ENCODE peak calls at places on chromosomes 1 and 21, in eight cellular contexts. One of them, this sample, is unnamed.

GRCh38 chr1:112707217-112708001 is 482 bp upstream of the RHOC start:
- DNase-seq in astrocyte: peak
- DNase-seq in heart left ventricle: peak
- DNase-seq in IMR-90: peak
- DNase-seq in pancreas: peak
- DNase-seq in esophagus squamous epithelium: peak
- DNase-seq in heart right ventricle: peak
- DNase-seq in stomach: peak
- DNase-seq in this sample: peak

GRCh38 chr1:72283204-72284083 is 1.1 kb upstream of the NEGR1 start:
- DNase-seq in heart left ventricle: peak
- DNase-seq in IMR-90: peak
- DNase-seq in heart right ventricle: peak
- DNase-seq in astrocyte: peak
- DNase-seq in pancreas: peak
- DNase-seq in esophagus squamous epithelium: no peak
- DNase-seq in stomach: peak
- DNase-seq in this sample: peak

GRCh38 chr1:64474639-64475038 is 4.7 kb downstream of the CACHD1 start:
- DNase-seq in stomach: peak
- DNase-seq in IMR-90: no peak
- DNase-seq in esophagus squamous epithelium: no peak
- DNase-seq in astrocyte: no peak
- DNase-seq in heart left ventricle: peak
- DNase-seq in heart right ventricle: peak
- DNase-seq in pancreas: peak
- DNase-seq in this sample: peak

GRCh38 chr1:12434174-12434573 is 183.8 kb downstream of the DHRS3 start:
- DNase-seq in heart right ventricle: no peak
- DNase-seq in esophagus squamous epithelium: no peak
- DNase-seq in stomach: no peak
- DNase-seq in pancreas: no peak
- DNase-seq in astrocyte: peak
- DNase-seq in IMR-90: peak
- DNase-seq in heart left ventricle: no peak
- DNase-seq in this sample: peak

GRCh38 chr21:42348762-42349161 is 2.0 kb downstream of the TFF2 start:
- DNase-seq in heart right ventricle: no peak
- DNase-seq in pancreas: no peak
- DNase-seq in IMR-90: no peak
- DNase-seq in stomach: no peak
- DNase-seq in astrocyte: no peak
- DNase-seq in heart left ventricle: no peak
- DNase-seq in esophagus squamous epithelium: no peak
- DNase-seq in this sample: no peak

GRCh38 chr1:15056515-15057285 is 96.8 kb upstream of the TMEM51 start:
- DNase-seq in esophagus squamous epithelium: no peak
- DNase-seq in heart left ventricle: no peak
- DNase-seq in IMR-90: peak
- DNase-seq in stomach: no peak
- DNase-seq in pancreas: no peak
- DNase-seq in astrocyte: peak
- DNase-seq in heart right ventricle: no peak
- DNase-seq in this sample: no peak

GRCh38 chr1:3319874-3320245 is 134.6 kb upstream of the ARHGEF16 start:
- DNase-seq in heart left ventricle: peak
- DNase-seq in stomach: peak
- DNase-seq in IMR-90: peak
- DNase-seq in astrocyte: peak
- DNase-seq in pancreas: peak
- DNase-seq in esophagus squamous epithelium: no peak
- DNase-seq in heart right ventricle: no peak
- DNase-seq in this sample: peak

GRCh38 chr21:42654179-42654912 is 925 bp downstream of the PDE9A start:
- DNase-seq in heart right ventricle: no peak
- DNase-seq in stomach: no peak
- DNase-seq in pancreas: peak
- DNase-seq in IMR-90: no peak
- DNase-seq in heart left ventricle: no peak
- DNase-seq in astrocyte: no peak
- DNase-seq in esophagus squamous epithelium: no peak
- DNase-seq in this sample: peak

GRCh38 chr1:204191481-204191880 is 4.8 kb downstream of the KISS1 start:
- DNase-seq in IMR-90: no peak
- DNase-seq in heart right ventricle: no peak
- DNase-seq in stomach: peak
- DNase-seq in pancreas: no peak
- DNase-seq in esophagus squamous epithelium: no peak
- DNase-seq in astrocyte: no peak
- DNase-seq in heart left ventricle: no peak
- DNase-seq in this sample: peak

GRCh38 chr1:45767035-45767434 is 16.6 kb upstream of the IPP start:
- DNase-seq in heart left ventricle: no peak
- DNase-seq in esophagus squamous epithelium: no peak
- DNase-seq in heart right ventricle: no peak
- DNase-seq in pancreas: no peak
- DNase-seq in stomach: no peak
- DNase-seq in IMR-90: peak
- DNase-seq in astrocyte: peak
- DNase-seq in this sample: no peak

GRCh38 chr1:89351622-89352311 is 12.1 kb upstream of the GBP6 start:
- DNase-seq in heart left ventricle: no peak
- DNase-seq in heart right ventricle: no peak
- DNase-seq in astrocyte: no peak
- DNase-seq in esophagus squamous epithelium: no peak
- DNase-seq in pancreas: no peak
- DNase-seq in IMR-90: no peak
- DNase-seq in stomach: no peak
- DNase-seq in this sample: no peak

GRCh38 chr1:2226525-2227340 is 1.4 kb upstream of the SKI start:
- DNase-seq in esophagus squamous epithelium: no peak
- DNase-seq in IMR-90: no peak
- DNase-seq in stomach: no peak
- DNase-seq in pancreas: peak
- DNase-seq in heart left ventricle: no peak
- DNase-seq in astrocyte: no peak
- DNase-seq in heart right ventricle: no peak
- DNase-seq in this sample: no peak

GRCh38 chr1:16716691-16717173 is 23.6 kb upstream of the RNU1-4 start:
- DNase-seq in stomach: peak
- DNase-seq in pancreas: peak
- DNase-seq in heart left ventricle: peak
- DNase-seq in astrocyte: no peak
- DNase-seq in IMR-90: no peak
- DNase-seq in heart right ventricle: no peak
- DNase-seq in esophagus squamous epithelium: no peak
- DNase-seq in this sample: no peak

GRCh38 chr1:163897401-163898169 is 575.8 kb downstream of the NUF2 start:
- DNase-seq in stomach: no peak
- DNase-seq in heart right ventricle: peak
- DNase-seq in esophagus squamous epithelium: no peak
- DNase-seq in pancreas: no peak
- DNase-seq in IMR-90: peak
- DNase-seq in heart left ventricle: peak
- DNase-seq in astrocyte: peak
- DNase-seq in this sample: no peak

GRCh38 chr1:45643978-45644377 is 20.1 kb upstream of the CCDC17 start:
- DNase-seq in esophagus squamous epithelium: no peak
- DNase-seq in heart left ventricle: no peak
- DNase-seq in pancreas: no peak
- DNase-seq in stomach: no peak
- DNase-seq in astrocyte: no peak
- DNase-seq in heart right ventricle: no peak
- DNase-seq in IMR-90: no peak
- DNase-seq in this sample: peak

GRCh38 chr1:245263701-245264100 is 108.9 kb downstream of the KIF26B start:
- DNase-seq in stomach: no peak
- DNase-seq in esophagus squamous epithelium: no peak
- DNase-seq in IMR-90: no peak
- DNase-seq in heart left ventricle: no peak
- DNase-seq in heart right ventricle: no peak
- DNase-seq in pancreas: no peak
- DNase-seq in astrocyte: no peak
- DNase-seq in this sample: no peak

GRCh38 chr1:65235867-65236805 is 73.2 kb upstream of the DNAJC6 start:
- DNase-seq in heart right ventricle: no peak
- DNase-seq in astrocyte: peak
- DNase-seq in heart left ventricle: no peak
- DNase-seq in IMR-90: peak
- DNase-seq in stomach: no peak
- DNase-seq in pancreas: no peak
- DNase-seq in esophagus squamous epithelium: no peak
- DNase-seq in this sample: peak

GRCh38 chr1:22038036-22038435 is 14.5 kb upstream of the CDC42 start:
- DNase-seq in heart left ventricle: peak
- DNase-seq in heart right ventricle: peak
- DNase-seq in stomach: no peak
- DNase-seq in IMR-90: no peak
- DNase-seq in pancreas: no peak
- DNase-seq in esophagus squamous epithelium: no peak
- DNase-seq in astrocyte: no peak
- DNase-seq in this sample: no peak

GRCh38 chr1:91730781-91731732 is 154.9 kb downstream of the TGFBR3 start:
- DNase-seq in astrocyte: peak
- DNase-seq in IMR-90: peak
- DNase-seq in heart right ventricle: peak
- DNase-seq in heart left ventricle: peak
- DNase-seq in esophagus squamous epithelium: no peak
- DNase-seq in stomach: peak
- DNase-seq in pancreas: no peak
- DNase-seq in this sample: no peak

GRCh38 chr21:42058631-42059111 is 12.4 kb upstream of the UMODL1 start:
- DNase-seq in IMR-90: no peak
- DNase-seq in stomach: peak
- DNase-seq in pancreas: no peak
- DNase-seq in astrocyte: no peak
- DNase-seq in heart right ventricle: no peak
- DNase-seq in heart left ventricle: no peak
- DNase-seq in esophagus squamous epithelium: no peak
- DNase-seq in this sample: no peak

GRCh38 chr1:105138445-105138821 is 1388.7 kb downstream of the AMY1C start:
- DNase-seq in stomach: peak
- DNase-seq in heart right ventricle: peak
- DNase-seq in esophagus squamous epithelium: no peak
- DNase-seq in IMR-90: no peak
- DNase-seq in astrocyte: no peak
- DNase-seq in pancreas: peak
- DNase-seq in heart left ventricle: no peak
- DNase-seq in this sample: no peak

GRCh38 chr1:174954686-174955669 is 44.8 kb upstream of the CACYBP start:
- DNase-seq in stomach: no peak
- DNase-seq in heart right ventricle: no peak
- DNase-seq in pancreas: no peak
- DNase-seq in esophagus squamous epithelium: no peak
- DNase-seq in astrocyte: no peak
- DNase-seq in IMR-90: no peak
- DNase-seq in heart left ventricle: no peak
- DNase-seq in this sample: no peak

GRCh38 chr21:32975811-32976507 is 49.8 kb upstream of the OLIG2 start:
- DNase-seq in stomach: no peak
- DNase-seq in esophagus squamous epithelium: no peak
- DNase-seq in pancreas: no peak
- DNase-seq in IMR-90: no peak
- DNase-seq in astrocyte: no peak
- DNase-seq in heart right ventricle: no peak
- DNase-seq in heart left ventricle: no peak
- DNase-seq in this sample: no peak
- H3K27ac ChIP-seq in stomach: no peak
- H3K27ac ChIP-seq in esophagus squamous epithelium: no peak
- H3K27ac ChIP-seq in pancreas: no peak
- H3K27ac ChIP-seq in IMR-90: no peak
- H3K27ac ChIP-seq in astrocyte: no peak
- H3K27ac ChIP-seq in heart right ventricle: no peak
- H3K27ac ChIP-seq in heart left ventricle: no peak
- H3K27ac ChIP-seq in this sample: no peak

DNA sequence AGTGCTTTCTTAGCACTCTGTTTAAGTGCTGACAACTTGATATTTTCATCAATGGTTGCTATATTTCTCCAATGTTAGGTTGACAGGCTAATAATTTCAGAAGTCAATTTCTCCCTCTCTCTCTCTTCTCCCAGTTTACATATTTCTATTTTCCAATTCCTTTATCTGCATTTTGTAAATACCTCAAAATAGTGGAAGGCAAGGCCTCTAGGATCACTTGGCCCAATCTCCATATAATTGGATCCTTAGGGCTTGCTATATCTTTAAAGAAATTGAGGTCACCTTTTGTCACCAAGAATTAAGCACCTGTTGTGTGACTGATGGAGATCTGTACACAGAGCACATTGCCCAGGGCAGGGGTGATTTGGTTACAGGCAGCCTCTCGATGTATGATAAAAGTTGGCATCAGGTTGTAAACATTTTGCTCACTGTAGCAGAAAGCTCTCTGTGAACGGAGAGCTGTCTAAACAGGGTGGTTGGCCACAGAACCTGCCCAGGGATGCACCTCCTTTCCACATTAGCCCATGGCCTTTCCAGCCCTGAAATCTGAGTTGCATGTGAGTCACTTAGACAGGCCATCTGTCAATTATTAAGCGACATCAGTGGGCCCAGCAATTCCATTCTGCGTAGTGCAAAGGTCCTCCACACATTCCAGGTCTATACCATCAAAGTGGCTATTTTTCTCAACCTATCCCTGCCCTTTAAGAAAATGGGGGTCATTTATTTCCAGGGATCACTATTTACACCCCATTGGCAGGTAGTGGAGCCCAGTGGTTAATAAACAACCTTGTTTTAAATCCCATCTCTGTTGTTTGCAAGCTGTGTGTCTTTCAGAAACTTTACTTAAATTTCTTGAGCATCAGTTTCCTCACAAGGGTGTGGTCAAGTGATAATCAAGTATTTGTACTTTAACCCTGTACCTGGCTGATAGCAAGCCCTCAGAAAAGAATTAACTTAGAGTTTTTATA is 29.1 kb upstream of the IRF2BP2 start:
- DNase-seq in IMR-90: peak
- DNase-seq in heart left ventricle: no peak
- DNase-seq in esophagus squamous epithelium: no peak
- DNase-seq in heart right ventricle: no peak
- DNase-seq in stomach: no peak
- DNase-seq in astrocyte: no peak
- DNase-seq in pancreas: no peak
- DNase-seq in this sample: peak
- H3K27ac ChIP-seq in IMR-90: no peak
- H3K27ac ChIP-seq in heart left ventricle: no peak
- H3K27ac ChIP-seq in esophagus squamous epithelium: no peak
- H3K27ac ChIP-seq in heart right ventricle: no peak
- H3K27ac ChIP-seq in stomach: peak
- H3K27ac ChIP-seq in astrocyte: no peak
- H3K27ac ChIP-seq in pancreas: no peak
- H3K27ac ChIP-seq in this sample: peak

GRCh38 chr1:47313915-47314664 is at the start of gene STIL:
- DNase-seq in heart left ventricle: peak
- DNase-seq in IMR-90: peak
- DNase-seq in stomach: peak
- DNase-seq in heart right ventricle: peak
- DNase-seq in esophagus squamous epithelium: peak
- DNase-seq in pancreas: peak
- DNase-seq in astrocyte: peak
- DNase-seq in this sample: peak
- H3K27ac ChIP-seq in heart left ventricle: peak
- H3K27ac ChIP-seq in IMR-90: peak
- H3K27ac ChIP-seq in stomach: peak
- H3K27ac ChIP-seq in heart right ventricle: peak
- H3K27ac ChIP-seq in esophagus squamous epithelium: peak
- H3K27ac ChIP-seq in pancreas: peak
- H3K27ac ChIP-seq in astrocyte: peak
- H3K27ac ChIP-seq in this sample: peak

GRCh38 chr1:207813946-207814345 is 62.1 kb downstream of the CD46 start:
- DNase-seq in heart left ventricle: no peak
- DNase-seq in astrocyte: no peak
- DNase-seq in esophagus squamous epithelium: no peak
- DNase-seq in heart right ventricle: no peak
- DNase-seq in pancreas: no peak
- DNase-seq in IMR-90: no peak
- DNase-seq in stomach: peak
- DNase-seq in this sample: no peak
- H3K27ac ChIP-seq in heart left ventricle: peak
- H3K27ac ChIP-seq in astrocyte: no peak
- H3K27ac ChIP-seq in esophagus squamous epithelium: no peak
- H3K27ac ChIP-seq in heart right ventricle: peak
- H3K27ac ChIP-seq in pancreas: no peak
- H3K27ac ChIP-seq in IMR-90: no peak
- H3K27ac ChIP-seq in stomach: peak
- H3K27ac ChIP-seq in this sample: no peak